ENCODE peak calls at places on chromosome 20, in ten cellular contexts. K is cardiac muscle cell, D is upper lobe of right lung, R is neuronal stem cell, G is lower lobe of right lung, X is GM23338, L is IMR-90, B is A549, Q is esophagus squamous epithelium, E is psoas muscle. C is an unnamed sample.

GRCh38 chr20:25259358-25259757 is 11.5 kb downstream of the PYGB start:
- DNase-seq in E (no peak), K (no peak), X (no peak), B (no peak), R (no peak), L (no peak), Q (no peak), G (no peak), D (no peak), C (no peak)

GRCh38 chr20:62205618-62206387 is 14.3 kb downstream of the HRH3 start:
- DNase-seq in B (no peak), X (no peak), L (no peak), D (no peak), R (no peak), G (peak; percentile 40), Q (no peak), K (no peak), E (peak; percentile 47), C (no peak)

GRCh38 chr20:43389839-43390626 is 67.7 kb upstream of the SRSF6 start:
- DNase-seq in Q (no peak), K (peak; percentile 8), L (no peak), B (no peak), E (no peak), G (no peak), X (no peak), D (peak; percentile 77), R (peak; percentile 26), C (no peak)

GRCh38 chr20:59583428-59584277 is 20.7 kb upstream of the PHACTR3 start:
- DNase-seq in L (no peak), B (no peak), R (no peak), Q (no peak), G (no peak), D (peak; percentile 44), K (no peak), E (peak; percentile 78), X (no peak), C (no peak)

GRCh38 chr20:43959079-43959919 is 44.6 kb downstream of the TOX2 start:
- DNase-seq in Q (no peak), K (peak; percentile 19), L (no peak), G (no peak), D (no peak), R (no peak), B (no peak), E (no peak), X (no peak), C (no peak)

GRCh38 chr20:39885975-39886649 is 802.9 kb downstream of the MAFB start:
- DNase-seq in L (peak; percentile 88), E (peak; percentile 80), R (peak; percentile 40), G (peak; percentile 55), K (peak; percentile 63), X (peak; percentile 94), D (peak; percentile 64), B (peak; percentile 32), Q (peak; percentile 9), C (peak; percentile 74)

GRCh38 chr20:45191926-45192325 is 14.9 kb upstream of the SEMG1 start:
- DNase-seq in R (no peak), D (no peak), L (no peak), E (no peak), G (no peak), B (no peak), Q (no peak), X (no peak), K (no peak), C (no peak)

GRCh38 chr20:62979876-62980373 is 26.8 kb downstream of the BHLHE23 start:
- DNase-seq in X (no peak), B (no peak), E (no peak), G (no peak), D (no peak), L (no peak), R (peak; percentile 32), Q (no peak), K (no peak), C (no peak)

GRCh38 chr20:1320902-1321653 is 7.9 kb downstream of the SDCBP2 start:
- DNase-seq in X (no peak), R (no peak), E (no peak), Q (no peak), B (no peak), L (no peak), D (no peak), G (no peak), K (no peak), C (no peak)

GRCh38 chr20:1323830-1324597 is 4.9 kb downstream of the SDCBP2 start:
- DNase-seq in D (no peak), K (no peak), X (no peak), Q (no peak), E (no peak), R (no peak), G (no peak), L (no peak), B (no peak), C (peak; percentile 20)

GRCh38 chr20:1323256-1323655 is 5.7 kb downstream of the SDCBP2 start:
- DNase-seq in D (no peak), K (no peak), Q (no peak), E (no peak), X (no peak), L (no peak), R (no peak), B (no peak), G (no peak), C (peak; percentile 23)

GRCh38 chr20:1321654-1321939 is 7.3 kb downstream of the SDCBP2 start:
- DNase-seq in D (no peak), K (no peak), Q (no peak), L (no peak), B (no peak), X (no peak), R (no peak), E (no peak), G (no peak), C (no peak)

DNA sequence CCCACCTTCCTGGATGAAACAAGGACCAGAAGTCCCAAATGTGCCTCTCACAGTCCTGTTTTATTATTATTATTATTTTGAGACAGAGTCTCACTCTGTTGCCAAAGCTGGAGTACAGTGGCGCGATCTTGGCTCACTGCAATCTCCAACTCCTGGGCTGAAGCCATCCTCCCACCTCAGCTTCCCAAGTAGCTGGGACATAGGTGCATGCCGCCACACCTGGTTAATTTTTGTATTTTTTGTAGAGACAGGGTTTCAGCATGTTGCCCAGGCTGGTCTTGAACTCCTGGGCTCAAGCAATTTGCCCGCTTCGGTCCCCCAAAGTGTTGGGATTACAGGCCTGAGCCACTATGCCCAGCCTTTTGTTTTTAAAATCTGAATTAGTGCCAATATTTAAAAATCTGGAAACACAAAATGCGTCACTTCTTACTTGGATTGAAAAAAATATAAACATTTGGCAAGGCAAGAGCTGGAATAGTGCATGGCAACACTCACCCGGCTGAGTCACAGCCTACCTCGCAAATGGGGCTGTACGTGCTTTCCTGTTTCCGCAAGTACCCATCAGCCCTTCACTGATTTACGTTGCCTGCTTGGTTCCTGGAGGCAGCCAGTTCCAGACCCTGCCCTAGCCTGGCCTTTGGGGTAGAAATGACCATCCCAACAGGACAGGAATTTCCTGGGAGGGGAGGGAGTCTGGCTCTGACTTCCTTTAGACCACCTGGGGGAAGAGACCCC is 6.3 kb downstream of the SDCBP2 start:
- DNase-seq in B (no peak), E (no peak), L (peak; percentile 99), K (no peak), R (no peak), D (peak; percentile 55), X (no peak), G (no peak), Q (no peak), C (peak; percentile 86)
- H3K4me1 ChIP-seq in B (peaks cover 21% of the 10 kb centered on the region), E (peaks cover 44% of the 10 kb centered on the region), L (peaks cover 36% of the 10 kb centered on the region), K (no peaks in the 10 kb centered on the region), R (peaks cover 24% of the 10 kb centered on the region), D (peaks cover 35% of the 10 kb centered on the region), X (peaks cover 7% of the 10 kb centered on the region), G (peaks cover 40% of the 10 kb centered on the region), Q (peaks cover 18% of the 10 kb centered on the region), C (peaks cover 42% of the 10 kb centered on the region)

GRCh38 chr20:47444584-47444983 is 57.1 kb upstream of the NCOA3 start:
- DNase-seq in K (no peak), X (no peak), R (no peak), G (no peak), L (no peak), Q (no peak), B (no peak), E (no peak), D (no peak), C (no peak)

GRCh38 chr20:47438464-47439381 is 63.0 kb upstream of the NCOA3 start:
- DNase-seq in B (peak; percentile 62), G (no peak), X (peak; percentile 38), R (no peak), K (no peak), E (no peak), Q (no peak), D (no peak), L (no peak), C (no peak)

GRCh38 chr20:47440857-47441773 is 60.6 kb upstream of the NCOA3 start:
- DNase-seq in R (no peak), B (peak; percentile 93), D (no peak), Q (no peak), L (peak; percentile 51), G (no peak), E (no peak), X (peak; percentile 48), K (peak; percentile 20), C (no peak)

GRCh38 chr20:47445291-47445690 is 56.4 kb upstream of the NCOA3 start:
- DNase-seq in K (no peak), E (no peak), R (no peak), L (no peak), X (no peak), B (no peak), D (no peak), G (no peak), Q (no peak), C (no peak)

GRCh38 chr20:47441774-47442150 is 59.9 kb upstream of the NCOA3 start:
- DNase-seq in D (no peak), L (no peak), Q (no peak), G (no peak), X (no peak), K (no peak), E (no peak), R (no peak), B (no peak), C (no peak)
- H3K4me1 ChIP-seq in D (peaks cover 10% of the 10 kb centered on the region), L (peaks cover 2% of the 10 kb centered on the region), Q (peaks cover 3% of the 10 kb centered on the region), G (peaks cover 20% of the 10 kb centered on the region), X (no peaks in the 10 kb centered on the region), K (no peaks in the 10 kb centered on the region), E (no peaks in the 10 kb centered on the region), R (no peaks in the 10 kb centered on the region), B (peaks cover 14% of the 10 kb centered on the region), C (peaks cover 6% of the 10 kb centered on the region)

GRCh38 chr20:10666221-10667076 is 7.3 kb downstream of the JAG1 start:
- DNase-seq in K (no peak), X (no peak), B (no peak), L (no peak), Q (no peak), R (no peak), E (no peak), D (no peak), G (no peak), C (no peak)

GRCh38 chr20:10667077-10667401 is 6.8 kb downstream of the JAG1 start:
- DNase-seq in L (no peak), X (no peak), D (no peak), B (no peak), R (no peak), G (peak; percentile 67), E (peak; percentile 71), Q (no peak), K (no peak), C (peak; percentile 97)

GRCh38 chr20:10665027-10665561 is 8.7 kb downstream of the JAG1 start:
- DNase-seq in K (no peak), X (no peak), L (peak; percentile 33), R (no peak), B (no peak), D (no peak), G (no peak), E (no peak), Q (no peak), C (no peak)

GRCh38 chr20:10667560-10668167 is 6.1 kb downstream of the JAG1 start:
- DNase-seq in X (no peak), G (no peak), R (peak; percentile 73), K (no peak), E (no peak), Q (no peak), L (no peak), D (no peak), B (no peak), C (no peak)

GRCh38 chr20:10665791-10666190 is 8.0 kb downstream of the JAG1 start:
- DNase-seq in E (no peak), X (no peak), D (no peak), R (no peak), Q (no peak), L (peak; percentile 30), B (no peak), K (no peak), G (no peak), C (no peak)
- H3K4me1 ChIP-seq in E (peaks cover 51% of the 10 kb centered on the region), X (peaks cover 76% of the 10 kb centered on the region), D (peaks cover 52% of the 10 kb centered on the region), R (peaks cover 52% of the 10 kb centered on the region), Q (peaks cover 37% of the 10 kb centered on the region), L (peaks cover 11% of the 10 kb centered on the region), B (peaks cover 93% of the 10 kb centered on the region), K (peaks cover 48% of the 10 kb centered on the region), G (peaks cover 74% of the 10 kb centered on the region), C (peaks cover 59% of the 10 kb centered on the region)

DNA sequence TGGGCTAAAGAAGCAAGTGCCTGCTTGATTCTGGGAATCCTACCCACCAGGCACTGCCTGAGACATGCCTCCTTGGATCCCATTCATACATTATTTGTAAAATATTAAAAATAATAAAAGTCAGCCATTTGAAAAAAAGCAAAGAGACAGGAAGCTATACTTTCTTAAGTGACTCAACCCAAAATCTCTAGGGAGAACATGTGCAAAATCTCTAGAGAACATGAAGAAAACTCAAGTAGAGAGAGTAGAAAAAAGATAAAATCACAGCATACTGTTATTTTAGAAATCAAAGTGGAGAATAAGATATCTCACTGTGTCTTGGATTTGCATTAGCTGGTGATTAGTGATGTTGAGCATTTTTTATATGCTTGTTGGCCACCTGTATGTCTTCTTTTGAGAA is 197.2 kb upstream of the GGTLC1 start:
- DNase-seq in E (no peak), Q (no peak), X (no peak), B (no peak), K (no peak), L (no peak), R (no peak), D (no peak), G (no peak), C (no peak)
- H3K4me1 ChIP-seq in E (no peaks in the 10 kb centered on the region), Q (no peaks in the 10 kb centered on the region), X (peaks cover 10% of the 10 kb centered on the region), B (no peaks in the 10 kb centered on the region), K (no peaks in the 10 kb centered on the region), L (no peaks in the 10 kb centered on the region), R (no peaks in the 10 kb centered on the region), D (no peaks in the 10 kb centered on the region), G (no peaks in the 10 kb centered on the region), C (no peaks in the 10 kb centered on the region)